ENCODE peak calls at places on chromosomes 2 and 18, in five cellular contexts. F is H1; U is HCT116; G is IMR-90; Z is CD8-positive, alpha-beta memory T cell. I is an unnamed sample. For H3K27me3, the result is how much of the 10 kb centered on the place peaks cover.

GRCh38 chr2:168456526-168457176 is 579 bp downstream of the CERS6 start:
- DNase-seq in F (no peak), G (peak), Z (no peak), U (no peak), I (no peak)

GRCh38 chr18:8705280-8705940 is at the start of gene MTCL1:
- DNase-seq in F (no peak), Z (peak), G (no peak), U (no peak), I (no peak)

GRCh38 chr18:58201728-58202405 is 157.8 kb downstream of the NEDD4L start:
- DNase-seq in F (no peak), G (no peak), Z (no peak), U (no peak), I (no peak)

GRCh38 chr2:183606718-183607085 is 482.5 kb downstream of the NUP35 start:
- DNase-seq in F (no peak), G (no peak), U (no peak), Z (no peak), I (no peak)

GRCh38 chr2:9735335-9735734 is 104.5 kb upstream of the YWHAQ start:
- DNase-seq in G (no peak), U (no peak), Z (peak), F (no peak), I (no peak)

GRCh38 chr2:162734866-162735265 is 103.7 kb downstream of the KCNH7 start:
- DNase-seq in Z (no peak), U (no peak), G (no peak), F (no peak), I (no peak)

GRCh38 chr18:11175266-11175947 is 26.0 kb upstream of the PIEZO2 start:
- DNase-seq in G (peak), F (no peak), Z (no peak), U (no peak), I (no peak)

GRCh38 chr18:78113445-78113844 is 863.8 kb downstream of the GALR1 start:
- DNase-seq in Z (no peak), G (no peak), F (no peak), U (no peak), I (no peak)

GRCh38 chr2:23037596-23037995 is 347.4 kb upstream of the KLHL29 start:
- DNase-seq in U (no peak), Z (no peak), F (no peak), G (no peak), I (no peak)

GRCh38 chr2:107412209-107412904 is 414.3 kb upstream of the RGPD4 start:
- DNase-seq in F (no peak), G (no peak), U (no peak), Z (no peak), I (no peak)

GRCh38 chr18:54739476-54739875 is 88.8 kb upstream of the RAB27B start:
- DNase-seq in F (no peak), G (peak), Z (no peak), U (no peak), I (no peak)

GRCh38 chr2:128420776-128421175 is 102.1 kb upstream of the HS6ST1 start:
- DNase-seq in G (no peak), F (no peak), U (no peak), Z (no peak), I (no peak)

GRCh38 chr2:4690913-4691312 is 987.5 kb downstream of the DCDC2C start:
- DNase-seq in U (no peak), Z (no peak), G (no peak), F (no peak), I (no peak)

GRCh38 chr2:194483041-194483440 is 1174.0 kb upstream of the SLC39A10 start:
- DNase-seq in G (no peak), U (no peak), F (no peak), Z (no peak), I (no peak)

GRCh38 chr2:168118733-168119518 is 128.5 kb downstream of the STK39 start:
- DNase-seq in Z (no peak), G (peak), F (no peak), U (peak), I (peak)

GRCh38 chr18:62498616-62499262 is 24.1 kb upstream of the ZCCHC2 start:
- DNase-seq in U (no peak), G (no peak), F (no peak), Z (no peak), I (no peak)

GRCh38 chr2:242069018-242069417 is 199.5 kb downstream of the RTP5 start:
- DNase-seq in G (no peak), Z (no peak), F (no peak), U (no peak), I (no peak)

GRCh38 chr18:48860276-48861180 is 90.2 kb downstream of the SMAD7 start:
- DNase-seq in Z (no peak), G (no peak), U (no peak), F (no peak), I (no peak)

GRCh38 chr2:30374380-30374779 is 72.7 kb upstream of the LCLAT1 start:
- DNase-seq in U (no peak), F (no peak), G (no peak), Z (no peak), I (no peak)

GRCh38 chr2:33784488-33784887 is 185.4 kb upstream of the FAM98A start:
- DNase-seq in F (no peak), Z (no peak), U (no peak), G (no peak), I (no peak)

GRCh38 chr18:54983041-54983686 is 23.9 kb upstream of the CCDC68 start:
- DNase-seq in Z (no peak), F (no peak), U (peak), G (peak), I (peak)

GRCh38 chr2:60505240-60505639 is 48.2 kb downstream of the BCL11A start:
- DNase-seq in Z (no peak), G (no peak), F (no peak), U (no peak), I (no peak)

GRCh38 chr18:74689251-74689650 is 91.6 kb downstream of the ZNF407 start:
- DNase-seq in F (no peak), Z (no peak), U (no peak), G (peak), I (no peak)

GRCh38 chr18:71398530-71398929 is 1109.7 kb downstream of the SOCS6 start:
- DNase-seq in F (no peak), G (no peak), Z (no peak), U (no peak), I (no peak)

GRCh38 chr18:26159353-26159752 is 25.7 kb downstream of the PSMA8 start:
- DNase-seq in G (no peak), U (peak), F (no peak), Z (no peak), I (no peak)

GRCh38 chr2:223668302-223668998 is 66.3 kb upstream of the SCG2 start:
- DNase-seq in G (peak), Z (no peak), F (no peak), U (no peak), I (no peak)

GRCh38 chr18:34322365-34323289 is 97.9 kb upstream of the NOL4 start:
- DNase-seq in F (no peak), U (peak), G (peak), Z (no peak), I (peak)

GRCh38 chr2:158502984-158503383 is 46.2 kb downstream of the PKP4 start:
- DNase-seq in G (peak), U (no peak), F (no peak), Z (no peak), I (no peak)

GRCh38 chr2:207014424-207014823 is 75.1 kb downstream of the CPO start:
- DNase-seq in F (no peak), G (no peak), U (no peak), Z (no peak), I (no peak)

GRCh38 chr2:217124050-217124449 is 264.2 kb upstream of the TNP1 start:
- DNase-seq in U (no peak), Z (no peak), F (no peak), G (no peak), I (no peak)

GRCh38 chr2:84288335-84288734 is 170.7 kb downstream of the SUCLG1 start:
- DNase-seq in F (no peak), Z (no peak), U (no peak), G (no peak), I (no peak)

GRCh38 chr2:104658840-104659591 is 194.9 kb upstream of the POU3F3 start:
- DNase-seq in U (no peak), Z (no peak), F (peak), G (no peak), I (no peak)

GRCh38 chr2:200148366-200148765 is 158.1 kb upstream of the SPATS2L start:
- DNase-seq in Z (no peak), G (peak), F (no peak), U (no peak), I (no peak)
- H3K4me3 ChIP-seq in Z (no peak), G (no peak), F (no peak), U (no peak), I (no peak)

DNA sequence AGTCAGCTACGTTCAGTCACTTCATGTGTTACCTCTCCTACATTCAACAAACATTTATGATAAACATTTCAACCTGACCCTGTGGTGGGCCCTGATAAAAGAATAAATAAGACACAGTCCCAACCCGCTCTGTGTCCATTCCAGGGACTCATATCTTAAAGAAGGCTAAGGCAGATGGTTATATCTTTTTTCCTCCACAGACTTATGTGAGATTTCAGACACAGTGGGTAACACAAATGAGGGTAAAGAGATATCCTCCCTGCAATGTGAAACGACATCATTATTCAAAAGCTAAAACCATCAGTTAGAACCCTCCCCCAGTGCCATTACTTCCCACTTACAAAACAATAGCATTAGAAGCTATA is 11.1 kb upstream of the HNRNPLL start:
- DNase-seq in F (no peak), G (no peak), U (no peak), Z (no peak), I (no peak)
- H3K27me3 ChIP-seq in F (under half), G (under half), U (under half), Z (under half), I (under half)

GRCh38 chr2:55968931-55969330 is 45.3 kb upstream of the EFEMP1 start:
- DNase-seq in U (no peak), Z (no peak), F (no peak), G (no peak), I (no peak)

GRCh38 chr2:55962910-55963309 is 39.3 kb upstream of the EFEMP1 start:
- DNase-seq in G (no peak), U (no peak), F (no peak), Z (no peak), I (no peak)

GRCh38 chr2:55965966-55966365 is 42.4 kb upstream of the EFEMP1 start:
- DNase-seq in U (no peak), G (peak), F (no peak), Z (no peak), I (no peak)

GRCh38 chr2:55965276-55965675 is 41.7 kb upstream of the EFEMP1 start:
- DNase-seq in F (no peak), Z (no peak), G (no peak), U (no peak), I (no peak)

GRCh38 chr2:55966431-55967118 is 43.0 kb upstream of the EFEMP1 start:
- DNase-seq in Z (no peak), U (no peak), G (peak), F (no peak), I (no peak)
- H3K4me3 ChIP-seq in Z (no peak), U (no peak), G (no peak), F (no peak), I (no peak)

GRCh38 chr2:238786379-238786778 is 61.5 kb upstream of the TWIST2 start:
- DNase-seq in U (no peak), F (no peak), G (no peak), Z (no peak), I (no peak)

GRCh38 chr2:238787507-238787906 is 60.4 kb upstream of the TWIST2 start:
- DNase-seq in G (no peak), Z (no peak), U (no peak), F (no peak), I (no peak)

GRCh38 chr2:238786792-238787490 is 60.9 kb upstream of the TWIST2 start:
- DNase-seq in G (no peak), U (no peak), Z (no peak), F (no peak), I (no peak)

GRCh38 chr2:238784671-238785527 is 63.0 kb upstream of the TWIST2 start:
- DNase-seq in U (peak), G (peak), Z (no peak), F (no peak), I (peak)

DNA sequence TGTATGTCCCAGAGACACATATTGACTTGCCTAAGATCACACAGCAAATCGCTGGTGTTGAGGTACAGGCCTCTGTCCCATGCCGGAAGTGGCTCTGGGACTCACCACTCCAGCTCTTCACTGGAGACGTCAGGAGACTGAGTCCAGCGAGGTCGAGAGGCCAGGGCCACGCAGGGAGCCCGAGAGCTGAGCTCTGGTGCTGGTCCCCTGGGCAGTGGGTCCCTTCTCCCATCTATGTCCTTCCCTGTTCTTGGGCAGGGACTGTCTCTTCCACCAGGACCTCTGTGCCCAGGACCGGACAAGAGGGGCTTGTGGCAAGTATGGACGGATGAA is 62.4 kb upstream of the TWIST2 start:
- DNase-seq in U (no peak), G (no peak), Z (no peak), F (no peak), I (no peak)
- H3K27me3 ChIP-seq in U (under half), G (under half), Z (under half), F (under half), I (under half)

GRCh38 chr2:69918391-69918790 is 3.5 kb downstream of the MXD1 start:
- DNase-seq in G (no peak), Z (no peak), F (no peak), U (no peak), I (no peak)
- H3K4me3 ChIP-seq in G (no peak), Z (no peak), F (no peak), U (no peak), I (no peak)